ENCODE peak calls at places on chromosomes 16 and 17, in eight cellular contexts. P, J, C, R, E, X, F and S are unnamed samples.

GRCh38 chr17:81586096-81586495 is 33.9 kb upstream of the FAAP100 start:
- ATAC-seq in E (no peak), X (no peak), P (no peak), R (no peak), F (no peak), C (no peak), J (no peak), S (no peak)

GRCh38 chr16:35689764-35690163 is 2230.4 kb downstream of the TP53TG3F start:
- ATAC-seq in P (no peak), C (no peak), E (no peak), R (no peak), J (no peak), X (no peak), F (no peak), S (no peak)

GRCh38 chr16:7482028-7482427 is 149.4 kb downstream of the RBFOX1 start:
- ATAC-seq in C (no peak), F (no peak), E (no peak), P (no peak), J (no peak), X (no peak), R (no peak), S (no peak)

GRCh38 chr17:48460055-48460454 is 30.0 kb upstream of the SKAP1 start:
- ATAC-seq in J (no peak), R (no peak), F (no peak), E (no peak), X (peak), C (no peak), P (peak), S (no peak)

GRCh38 chr17:50213026-50214015 is 11.9 kb upstream of the COL1A1 start:
- ATAC-seq in J (peak), E (peak), C (peak), P (peak), R (peak), F (no peak), X (peak), S (no peak)

GRCh38 chr16:25256821-25257503 is 683 bp downstream of the ZKSCAN2 start:
- ATAC-seq in X (peak), R (peak), C (peak), F (no peak), E (peak), J (peak), P (peak), S (no peak)

GRCh38 chr16:11249233-11250061 is 6.6 kb downstream of the SOCS1 start:
- ATAC-seq in C (no peak), X (no peak), E (peak), R (peak), P (no peak), F (no peak), J (no peak), S (no peak)

GRCh38 chr17:40303706-40304450 is 5.1 kb upstream of the RARA start:
- ATAC-seq in J (no peak), F (peak), P (no peak), R (no peak), E (no peak), C (no peak), X (no peak), S (no peak)

GRCh38 chr17:81838753-81839255 is 4.0 kb upstream of the PPP1R27 start:
- ATAC-seq in C (no peak), X (no peak), J (no peak), P (no peak), F (no peak), E (peak), R (no peak), S (no peak)

GRCh38 chr17:76491271-76492184 is 9.7 kb downstream of the RHBDF2 start:
- ATAC-seq in R (peak), F (peak), X (peak), J (peak), E (no peak), C (no peak), P (peak), S (no peak)

GRCh38 chr16:14109077-14109775 is 38.1 kb downstream of the MRTFB start:
- ATAC-seq in E (no peak), X (no peak), J (no peak), F (no peak), R (no peak), P (no peak), C (no peak), S (no peak)

GRCh38 chr16:22014271-22014873 is 6.5 kb downstream of the MOSMO start:
- ATAC-seq in E (no peak), C (no peak), J (no peak), X (peak), F (no peak), R (no peak), P (no peak), S (no peak)

GRCh38 chr17:40617678-40618240 is 29.9 kb downstream of the SMARCE1 start:
- ATAC-seq in F (no peak), C (no peak), P (peak), J (no peak), R (peak), X (no peak), E (peak), S (peak)

GRCh38 chr17:76178124-76178523 is 37.1 kb upstream of the FOXJ1 start:
- ATAC-seq in J (no peak), E (no peak), F (no peak), R (no peak), P (no peak), C (no peak), X (no peak), S (no peak)

GRCh38 chr16:85460983-85461813 is 151.9 kb upstream of the GSE1 start:
- ATAC-seq in E (peak), C (no peak), X (no peak), J (peak), R (peak), P (peak), F (no peak), S (peak)

GRCh38 chr16:71526111-71526998 is at the start of gene CHST4:
- ATAC-seq in X (peak), J (peak), P (no peak), F (peak), R (no peak), C (peak), E (peak), S (peak)

GRCh38 chr17:489758-490329 is 137.2 kb upstream of the RPH3AL start:
- ATAC-seq in X (peak), R (peak), P (peak), E (peak), C (peak), J (peak), F (peak), S (peak)

GRCh38 chr16:14155572-14156213 is 84.6 kb downstream of the MRTFB start:
- ATAC-seq in R (no peak), X (no peak), F (no peak), P (no peak), J (peak), C (no peak), E (no peak), S (no peak)

GRCh38 chr16:81542609-81543570 is 98.3 kb downstream of the CMIP start:
- ATAC-seq in P (peak), F (no peak), J (peak), C (no peak), E (no peak), R (peak), X (no peak), S (peak)

GRCh38 chr17:9356488-9356911 is 219.1 kb downstream of the STX8 start:
- ATAC-seq in C (no peak), E (no peak), P (no peak), R (no peak), X (peak), J (no peak), F (peak), S (peak)

GRCh38 chr17:49259663-49260010 is 29.1 kb upstream of the PHOSPHO1 start:
- ATAC-seq in F (no peak), J (no peak), R (peak), P (no peak), X (no peak), C (no peak), E (peak), S (no peak)

GRCh38 chr17:17710355-17710727 is 29.1 kb downstream of the RAI1 start:
- ATAC-seq in J (peak), E (no peak), F (no peak), R (peak), C (peak), X (no peak), P (no peak), S (no peak)

GRCh38 chr17:66285149-66285548 is 17.3 kb upstream of the PRKCA start:
- ATAC-seq in R (no peak), F (no peak), P (no peak), C (no peak), J (no peak), X (no peak), E (no peak), S (no peak)

GRCh38 chr16:14041164-14041563 is 30.0 kb upstream of the MRTFB start:
- ATAC-seq in C (no peak), F (no peak), J (no peak), R (no peak), E (no peak), P (no peak), X (no peak), S (no peak)

GRCh38 chr17:31672161-31672819 is 186.8 kb downstream of the COPRS start:
- ATAC-seq in R (no peak), X (no peak), P (no peak), J (no peak), C (no peak), F (no peak), E (no peak), S (no peak)

GRCh38 chr16:69217433-69217832 is 30.5 kb downstream of the SNTB2 start:
- ATAC-seq in E (no peak), J (peak), R (no peak), C (peak), P (no peak), X (no peak), F (no peak), S (no peak)

GRCh38 chr17:4771519-4772234 is at the start of gene TM4SF5:
- ATAC-seq in E (no peak), C (no peak), R (peak), F (no peak), X (peak), J (peak), P (no peak), S (no peak)

GRCh38 chr17:58913971-58914769 is 158.5 kb downstream of the PPM1E start:
- ATAC-seq in X (no peak), J (no peak), C (no peak), E (no peak), P (no peak), R (no peak), F (no peak), S (no peak)

GRCh38 chr16:74730049-74730683 is 29.5 kb upstream of the MLKL start:
- ATAC-seq in E (no peak), X (no peak), J (no peak), C (peak), F (no peak), P (peak), R (no peak), S (no peak)

GRCh38 chr16:788399-789126 is at the start of gene CHTF18:
- ATAC-seq in C (peak), E (peak), X (peak), R (peak), P (peak), J (peak), F (peak), S (peak)
- TF ChIP-seq POLR2AphosphoS5 in C (peak), E (peak), X (no peak), R (peak), P (no peak), J (no peak), F (no peak), S (no peak)

DNA sequence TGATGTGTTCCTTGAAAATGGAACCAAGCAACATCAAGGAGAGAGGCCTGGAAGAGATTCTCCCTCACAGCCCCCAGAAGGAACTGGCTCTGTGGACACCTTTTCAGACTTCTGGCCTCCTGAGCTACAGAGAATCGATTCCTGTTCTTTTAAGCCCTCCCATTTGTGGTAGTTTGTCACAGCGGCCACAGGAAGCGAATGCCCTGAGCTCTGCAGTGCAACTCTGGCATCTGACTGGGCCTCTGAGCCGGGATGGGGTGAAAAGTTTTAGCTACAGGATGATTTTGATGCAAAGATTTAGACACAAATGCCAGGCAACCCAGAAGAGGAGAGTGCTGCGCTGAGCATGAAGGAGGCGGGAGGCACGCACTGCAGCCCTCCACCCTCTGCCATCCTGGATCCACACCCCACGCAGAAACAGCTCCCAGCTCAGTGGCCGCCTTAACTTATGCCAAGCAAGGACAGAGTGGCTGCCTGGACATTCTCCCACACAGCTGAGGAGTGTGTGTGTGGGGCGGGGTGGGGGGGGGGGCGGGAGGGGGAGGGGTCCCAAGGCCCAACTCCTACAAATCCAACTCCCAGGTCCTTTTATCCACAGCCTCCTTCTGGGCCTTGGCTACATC is 2.2 kb downstream of the TIMP2 start:
- ATAC-seq in E (no peak), C (no peak), R (no peak), X (no peak), F (no peak), P (no peak), J (no peak), S (no peak)
- H3K4me3 ChIP-seq in E (peak), C (peak), R (no peak), X (no peak), F (no peak), P (no peak), J (peak), S (peak)

GRCh38 chr17:43768382-43768781 is 9.8 kb upstream of the SOST start:
- ATAC-seq in C (no peak), E (no peak), P (peak), X (peak), R (no peak), F (peak), J (no peak), S (peak)
- TF ChIP-seq POLR2AphosphoS5 in C (no peak), E (no peak), P (no peak), X (no peak), R (no peak), F (peak), J (no peak), S (no peak)

DNA sequence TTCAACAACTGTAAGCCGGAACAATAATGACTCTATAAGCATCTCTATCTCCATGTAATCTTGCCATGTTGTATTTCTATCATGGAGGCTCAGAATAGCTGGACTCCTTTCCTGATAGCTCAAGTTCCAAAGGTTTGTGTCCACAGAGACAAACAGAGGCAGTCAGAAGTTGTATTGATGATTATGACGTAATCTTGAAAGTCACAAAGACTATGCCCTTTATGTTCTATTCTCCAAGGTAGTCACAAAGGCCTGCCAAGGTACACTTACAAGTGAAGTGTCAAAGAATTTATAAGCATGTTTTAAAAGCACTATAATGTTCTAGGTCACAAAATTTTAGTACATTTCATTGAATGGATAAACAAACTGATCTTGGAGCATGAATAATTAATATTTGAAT is 542.2 kb downstream of the CDH11 start:
- ATAC-seq in F (no peak), P (no peak), X (no peak), C (no peak), J (no peak), R (no peak), E (no peak), S (no peak)
- H3K4me3 ChIP-seq in F (no peak), P (no peak), X (no peak), C (no peak), J (no peak), R (no peak), E (no peak), S (no peak)

GRCh38 chr17:6757747-6758146 is 1.9 kb downstream of the XAF1 start:
- ATAC-seq in J (no peak), E (no peak), C (no peak), P (no peak), R (no peak), X (no peak), F (no peak), S (no peak)
- TF ChIP-seq POLR2AphosphoS5 in J (no peak), E (no peak), C (no peak), P (no peak), R (no peak), X (no peak), F (no peak), S (no peak)

GRCh38 chr17:29621751-29622194 is 939 bp downstream of the CORO6 start:
- ATAC-seq in R (no peak), J (no peak), P (no peak), C (no peak), F (no peak), X (no peak), E (no peak), S (no peak)
- H3K4me3 ChIP-seq in R (peak), J (peak), P (peak), C (peak), F (no peak), X (peak), E (peak), S (peak)

GRCh38 chr16:60922920-60923319 is 1113.3 kb downstream of the CDH8 start:
- ATAC-seq in P (no peak), E (no peak), F (no peak), R (no peak), C (no peak), X (no peak), J (no peak), S (no peak)
- TF ChIP-seq POLR2AphosphoS5 in P (no peak), E (no peak), F (no peak), R (no peak), C (no peak), X (no peak), J (no peak), S (no peak)

GRCh38 chr17:64969046-64969501 is 49.8 kb upstream of the LRRC37A3 start:
- ATAC-seq in X (no peak), P (no peak), J (no peak), F (no peak), R (no peak), E (no peak), C (no peak), S (no peak)

GRCh38 chr17:64964796-64965195 is 45.5 kb upstream of the LRRC37A3 start:
- ATAC-seq in X (no peak), C (no peak), E (no peak), P (no peak), F (no peak), R (no peak), J (no peak), S (no peak)
- H3K4me3 ChIP-seq in X (peak), C (no peak), E (no peak), P (peak), F (no peak), R (no peak), J (no peak), S (no peak)